ENCODE peak calls at places on chromosomes 13 and 19, in seven cellular contexts. K is stimulated activated CD4-positive, alpha-beta T cell treated with anti-CD3 and anti-CD28 coated beads, Interleukin-2, amount 100 ng/mL, for 24 hours; S is SHP77 treated with DMSO at 0.1 percent for 48 hours; O is mesenchymal stem cell; R is left colon; A is stimulated activated naive CD4-positive, alpha-beta T cell; D is NCI-H1092 treated with DMSO at 0.1 percent for 48 hours. I is an unnamed sample.

GRCh38 chr19:4357921-4358326 is 14.6 kb downstream of the MPND start:
- DNase-seq in K (no peak), S (no peak), O (no peak), R (no peak), A (no peak), D (no peak), I (no peak)

GRCh38 chr13:113588394-113589111 is 4.0 kb downstream of the TFDP1 start:
- DNase-seq in K (no peak), S (no peak), O (no peak), R (no peak), A (no peak), D (no peak), I (peak)

GRCh38 chr13:106088094-106088493 is 447.4 kb downstream of the EFNB2 start:
- DNase-seq in K (no peak), S (no peak), O (no peak), R (no peak), A (no peak), D (no peak), I (no peak)

GRCh38 chr19:35347171-35347929 is at the start of gene FFAR1:
- DNase-seq in K (peak), S (no peak), O (no peak), R (no peak), A (peak), D (no peak), I (peak)

GRCh38 chr19:51006406-51006805 is 5.0 kb upstream of the KLK8 start:
- DNase-seq in K (no peak), S (no peak), O (no peak), R (no peak), A (no peak), D (no peak), I (no peak)

GRCh38 chr13:30063892-30064291 is 213.5 kb upstream of the UBL3 start:
- DNase-seq in K (no peak), S (no peak), O (no peak), R (no peak), A (no peak), D (no peak), I (no peak)

GRCh38 chr19:11414544-11414943 is 4.6 kb downstream of the RGL3 start:
- DNase-seq in K (no peak), S (no peak), O (no peak), R (no peak), A (no peak), D (no peak), I (no peak)

GRCh38 chr13:29522044-29522685 is 73.3 kb downstream of the SLC7A1 start:
- DNase-seq in K (no peak), S (no peak), O (peak), R (no peak), A (no peak), D (no peak), I (no peak)

GRCh38 chr19:13149628-13150186 is 468 bp downstream of the STX10 start:
- DNase-seq in K (peak), S (no peak), O (peak), R (peak), A (no peak), D (peak), I (no peak)

GRCh38 chr13:77477299-77477848 is 58.1 kb upstream of the SCEL start:
- DNase-seq in K (no peak), S (no peak), O (no peak), R (no peak), A (no peak), D (no peak), I (no peak)

GRCh38 chr13:39224841-39225240 is 186.6 kb downstream of the NHLRC3 start:
- DNase-seq in K (no peak), S (no peak), O (no peak), R (no peak), A (no peak), D (no peak), I (no peak)

GRCh38 chr13:94309997-94310842 is 169.3 kb downstream of the DCT start:
- DNase-seq in K (no peak), S (no peak), O (peak), R (no peak), A (no peak), D (no peak), I (no peak)

GRCh38 chr13:22332411-22332810 is 661.5 kb downstream of the FGF9 start:
- DNase-seq in K (no peak), S (no peak), O (no peak), R (no peak), A (no peak), D (no peak), I (no peak)

GRCh38 chr19:13574933-13575332 is 68.7 kb upstream of the CACNA1A start:
- DNase-seq in K (no peak), S (no peak), O (no peak), R (no peak), A (no peak), D (no peak), I (no peak)

GRCh38 chr13:94419304-94419943 is 60.1 kb downstream of the DCT start:
- DNase-seq in K (peak), S (no peak), O (peak), R (no peak), A (no peak), D (no peak), I (no peak)

GRCh38 chr19:49475995-49476880 is 2.2 kb downstream of the FLT3LG start:
- DNase-seq in K (peak), S (peak), O (peak), R (no peak), A (peak), D (no peak), I (peak)

GRCh38 chr13:99751517-99752199 is 219.9 kb downstream of the ZIC5 start:
- DNase-seq in K (no peak), S (no peak), O (no peak), R (peak), A (no peak), D (no peak), I (no peak)

GRCh38 chr13:33381906-33382305 is 96.4 kb upstream of the STARD13 start:
- DNase-seq in K (no peak), S (no peak), O (no peak), R (no peak), A (no peak), D (no peak), I (no peak)

GRCh38 chr13:86282450-86282849 is 483.2 kb upstream of the SLITRK6 start:
- DNase-seq in K (no peak), S (no peak), O (no peak), R (no peak), A (no peak), D (no peak), I (no peak)

GRCh38 chr13:73109969-73110368 is 51.2 kb downstream of the KLF5 start:
- DNase-seq in K (no peak), S (no peak), O (no peak), R (no peak), A (no peak), D (no peak), I (no peak)

GRCh38 chr19:38114651-38115050 is 109.4 kb downstream of the DPF1 start:
- DNase-seq in K (no peak), S (no peak), O (no peak), R (no peak), A (no peak), D (no peak), I (no peak)

GRCh38 chr19:45712699-45713067 is 18.0 kb downstream of the FBXO46 start:
- DNase-seq in K (no peak), S (no peak), O (no peak), R (no peak), A (no peak), D (no peak), I (no peak)

GRCh38 chr19:10718205-10719196 is 622 bp downstream of the DNM2 start:
- DNase-seq in K (peak), S (no peak), O (peak), R (no peak), A (no peak), D (peak), I (peak)

GRCh38 chr13:59247166-59247565 is 916.6 kb downstream of the DIAPH3 start:
- DNase-seq in K (no peak), S (peak), O (no peak), R (no peak), A (no peak), D (no peak), I (no peak)

GRCh38 chr19:1945899-1946298 is 4.9 kb downstream of the CSNK1G2 start:
- DNase-seq in K (peak), S (peak), O (peak), R (peak), A (peak), D (no peak), I (no peak)

GRCh38 chr19:50500060-50500752 is 10.8 kb downstream of the JOSD2 start:
- DNase-seq in K (no peak), S (no peak), O (peak), R (no peak), A (no peak), D (peak), I (peak)

GRCh38 chr19:14072535-14073231 is at the start of gene MISP3:
- DNase-seq in K (peak), S (no peak), O (peak), R (peak), A (no peak), D (peak), I (peak)

GRCh38 chr19:54133312-54133956 is 4.1 kb upstream of the CNOT3 start:
- DNase-seq in K (no peak), S (peak), O (peak), R (no peak), A (no peak), D (peak), I (no peak)

GRCh38 chr19:40605201-40605971 is 4.2 kb downstream of the LTBP4 start:
- DNase-seq in K (peak), S (peak), O (peak), R (peak), A (peak), D (no peak), I (peak)

GRCh38 chr13:27279506-27279905 is 8.9 kb downstream of the RASL11A start:
- DNase-seq in K (no peak), S (no peak), O (no peak), R (no peak), A (no peak), D (no peak), I (no peak)

GRCh38 chr13:32911506-32911905 is 104.7 kb upstream of the KL start:
- DNase-seq in K (no peak), S (peak), O (peak), R (no peak), A (no peak), D (peak), I (peak)

GRCh38 chr19:47296036-47296435 is 13.6 kb upstream of the C5AR1 start:
- DNase-seq in K (peak), S (peak), O (peak), R (peak), A (peak), D (peak), I (peak)

GRCh38 chr13:36543671-36544070 is 111.4 kb downstream of the CCNA1 start:
- DNase-seq in K (no peak), S (peak), O (no peak), R (no peak), A (no peak), D (peak), I (no peak)

GRCh38 chr13:40476175-40476958 is 190.1 kb downstream of the FOXO1 start:
- DNase-seq in K (no peak), S (no peak), O (peak), R (no peak), A (no peak), D (no peak), I (no peak)

GRCh38 chr19:46404884-46405658 is 8.3 kb downstream of the CCDC8 start:
- DNase-seq in K (no peak), S (no peak), O (no peak), R (no peak), A (no peak), D (no peak), I (no peak)

GRCh38 chr13:44116562-44117315 is 237.0 kb downstream of the LACC1 start:
- DNase-seq in K (no peak), S (no peak), O (peak), R (no peak), A (no peak), D (no peak), I (no peak)

GRCh38 chr13:53781941-53782340 is 753.3 kb downstream of the OLFM4 start:
- DNase-seq in K (no peak), S (no peak), O (no peak), R (no peak), A (no peak), D (no peak), I (no peak)

GRCh38 chr19:8323781-8324185 is 2.5 kb downstream of the RPS28 start:
- DNase-seq in K (no peak), S (no peak), O (no peak), R (no peak), A (no peak), D (no peak), I (no peak)

I was measured in GM10248.